ENCODE peak calls at places on chromosomes 12 and 14, in seven cellular contexts. One of them, this sample, is unnamed.

GRCh38 chr12:109940339-109940923 is 40.4 kb downstream of the TCHP start:
- DNase-seq in NB4: no peak
- DNase-seq in upper lobe of left lung: no peak
- DNase-seq in AG09309: no peak
- DNase-seq in RWPE1: no peak
- DNase-seq in AG10803: no peak
- DNase-seq in fibroblast of pulmonary artery: no peak
- DNase-seq in this sample: no peak

GRCh38 chr12:121050725-121051124 is 11.7 kb upstream of the OASL start:
- DNase-seq in AG10803: no peak
- DNase-seq in fibroblast of pulmonary artery: no peak
- DNase-seq in NB4: peak
- DNase-seq in AG09309: no peak
- DNase-seq in RWPE1: no peak
- DNase-seq in upper lobe of left lung: no peak
- DNase-seq in this sample: no peak

GRCh38 chr14:58096731-58097130 is 55.3 kb downstream of the ARMH4 start:
- DNase-seq in AG10803: no peak
- DNase-seq in upper lobe of left lung: no peak
- DNase-seq in AG09309: no peak
- DNase-seq in fibroblast of pulmonary artery: no peak
- DNase-seq in RWPE1: no peak
- DNase-seq in NB4: no peak
- DNase-seq in this sample: no peak

GRCh38 chr12:7289743-7290142 is 14.1 kb upstream of the ACSM4 start:
- DNase-seq in AG10803: no peak
- DNase-seq in upper lobe of left lung: no peak
- DNase-seq in NB4: peak
- DNase-seq in fibroblast of pulmonary artery: no peak
- DNase-seq in RWPE1: no peak
- DNase-seq in AG09309: no peak
- DNase-seq in this sample: no peak

GRCh38 chr14:30874999-30875787 is 834 bp downstream of the COCH start:
- DNase-seq in AG10803: no peak
- DNase-seq in upper lobe of left lung: peak
- DNase-seq in fibroblast of pulmonary artery: no peak
- DNase-seq in RWPE1: no peak
- DNase-seq in NB4: peak
- DNase-seq in AG09309: no peak
- DNase-seq in this sample: no peak

GRCh38 chr12:18428416-18428815 is 167.1 kb downstream of the PIK3C2G start:
- DNase-seq in upper lobe of left lung: no peak
- DNase-seq in fibroblast of pulmonary artery: no peak
- DNase-seq in AG09309: no peak
- DNase-seq in NB4: no peak
- DNase-seq in RWPE1: peak
- DNase-seq in AG10803: peak
- DNase-seq in this sample: no peak

GRCh38 chr14:28412076-28412475 is 354.5 kb upstream of the FOXG1 start:
- DNase-seq in RWPE1: peak
- DNase-seq in NB4: no peak
- DNase-seq in AG09309: no peak
- DNase-seq in upper lobe of left lung: no peak
- DNase-seq in AG10803: no peak
- DNase-seq in fibroblast of pulmonary artery: peak
- DNase-seq in this sample: no peak

GRCh38 chr14:83041224-83041623 is 1507.6 kb upstream of the SEL1L start:
- DNase-seq in RWPE1: no peak
- DNase-seq in NB4: no peak
- DNase-seq in AG09309: no peak
- DNase-seq in fibroblast of pulmonary artery: no peak
- DNase-seq in AG10803: no peak
- DNase-seq in upper lobe of left lung: no peak
- DNase-seq in this sample: no peak

GRCh38 chr12:122096591-122097149 is 18.1 kb downstream of the MLXIP start:
- DNase-seq in RWPE1: peak
- DNase-seq in NB4: no peak
- DNase-seq in AG09309: no peak
- DNase-seq in fibroblast of pulmonary artery: peak
- DNase-seq in AG10803: peak
- DNase-seq in upper lobe of left lung: no peak
- DNase-seq in this sample: no peak

GRCh38 chr12:11105546-11105945 is 13.4 kb upstream of the TAS2R43 start:
- DNase-seq in NB4: no peak
- DNase-seq in RWPE1: no peak
- DNase-seq in upper lobe of left lung: no peak
- DNase-seq in fibroblast of pulmonary artery: no peak
- DNase-seq in AG10803: no peak
- DNase-seq in AG09309: no peak
- DNase-seq in this sample: no peak

GRCh38 chr14:23153891-23154796 is 29.3 kb downstream of the SLC7A8 start:
- DNase-seq in NB4: peak
- DNase-seq in RWPE1: peak
- DNase-seq in AG10803: peak
- DNase-seq in upper lobe of left lung: peak
- DNase-seq in AG09309: peak
- DNase-seq in fibroblast of pulmonary artery: peak
- DNase-seq in this sample: no peak

GRCh38 chr12:42570076-42570475 is 19.5 kb downstream of the PRICKLE1 start:
- DNase-seq in AG09309: no peak
- DNase-seq in fibroblast of pulmonary artery: no peak
- DNase-seq in AG10803: no peak
- DNase-seq in RWPE1: no peak
- DNase-seq in upper lobe of left lung: no peak
- DNase-seq in NB4: no peak
- DNase-seq in this sample: no peak

GRCh38 chr12:132827763-132828703 is 636 bp downstream of the GOLGA3 start:
- DNase-seq in upper lobe of left lung: no peak
- DNase-seq in NB4: peak
- DNase-seq in AG10803: peak
- DNase-seq in RWPE1: peak
- DNase-seq in AG09309: peak
- DNase-seq in fibroblast of pulmonary artery: peak
- DNase-seq in this sample: no peak

GRCh38 chr12:55704824-55705780 is 2.6 kb downstream of the ITGA7 start:
- DNase-seq in upper lobe of left lung: no peak
- DNase-seq in AG09309: no peak
- DNase-seq in NB4: no peak
- DNase-seq in fibroblast of pulmonary artery: no peak
- DNase-seq in AG10803: no peak
- DNase-seq in RWPE1: no peak
- DNase-seq in this sample: no peak

GRCh38 chr12:77433799-77434198 is 368.4 kb upstream of the E2F7 start:
- DNase-seq in AG10803: peak
- DNase-seq in fibroblast of pulmonary artery: no peak
- DNase-seq in upper lobe of left lung: no peak
- DNase-seq in AG09309: peak
- DNase-seq in NB4: no peak
- DNase-seq in RWPE1: no peak
- DNase-seq in this sample: no peak

GRCh38 chr12:88310069-88310468 is 168.0 kb downstream of the TMTC3 start:
- DNase-seq in fibroblast of pulmonary artery: peak
- DNase-seq in upper lobe of left lung: no peak
- DNase-seq in AG10803: peak
- DNase-seq in RWPE1: no peak
- DNase-seq in NB4: no peak
- DNase-seq in AG09309: peak
- DNase-seq in this sample: no peak

GRCh38 chr14:61420326-61420725 is 98.9 kb downstream of the PRKCH start:
- DNase-seq in AG09309: no peak
- DNase-seq in NB4: no peak
- DNase-seq in RWPE1: peak
- DNase-seq in AG10803: no peak
- DNase-seq in upper lobe of left lung: no peak
- DNase-seq in fibroblast of pulmonary artery: no peak
- DNase-seq in this sample: no peak

GRCh38 chr14:92747701-92748258 is 647 bp downstream of the LGMN start:
- DNase-seq in AG09309: no peak
- DNase-seq in upper lobe of left lung: no peak
- DNase-seq in fibroblast of pulmonary artery: peak
- DNase-seq in AG10803: peak
- DNase-seq in RWPE1: no peak
- DNase-seq in NB4: no peak
- DNase-seq in this sample: no peak

GRCh38 chr14:49366416-49366815 is 219.8 kb downstream of the RPS29 start:
- DNase-seq in RWPE1: no peak
- DNase-seq in AG10803: no peak
- DNase-seq in upper lobe of left lung: no peak
- DNase-seq in NB4: no peak
- DNase-seq in AG09309: no peak
- DNase-seq in fibroblast of pulmonary artery: no peak
- DNase-seq in this sample: no peak

GRCh38 chr14:24369907-24370687 is 2.1 kb downstream of the NFATC4 start:
- DNase-seq in AG10803: no peak
- DNase-seq in NB4: no peak
- DNase-seq in AG09309: no peak
- DNase-seq in upper lobe of left lung: peak
- DNase-seq in RWPE1: no peak
- DNase-seq in fibroblast of pulmonary artery: no peak
- DNase-seq in this sample: no peak

GRCh38 chr14:55109846-55110245 is 19.2 kb upstream of the LGALS3 start:
- DNase-seq in AG09309: no peak
- DNase-seq in RWPE1: no peak
- DNase-seq in upper lobe of left lung: no peak
- DNase-seq in AG10803: no peak
- DNase-seq in NB4: no peak
- DNase-seq in fibroblast of pulmonary artery: no peak
- DNase-seq in this sample: no peak

GRCh38 chr14:65819567-65819966 is 407.0 kb downstream of the FUT8 start:
- DNase-seq in AG10803: no peak
- DNase-seq in upper lobe of left lung: no peak
- DNase-seq in RWPE1: no peak
- DNase-seq in fibroblast of pulmonary artery: no peak
- DNase-seq in AG09309: no peak
- DNase-seq in NB4: no peak
- DNase-seq in this sample: no peak

GRCh38 chr12:19451196-19451595 is 11.9 kb downstream of the AEBP2 start:
- DNase-seq in AG10803: no peak
- DNase-seq in fibroblast of pulmonary artery: peak
- DNase-seq in RWPE1: no peak
- DNase-seq in AG09309: no peak
- DNase-seq in NB4: no peak
- DNase-seq in upper lobe of left lung: no peak
- DNase-seq in this sample: no peak

DNA sequence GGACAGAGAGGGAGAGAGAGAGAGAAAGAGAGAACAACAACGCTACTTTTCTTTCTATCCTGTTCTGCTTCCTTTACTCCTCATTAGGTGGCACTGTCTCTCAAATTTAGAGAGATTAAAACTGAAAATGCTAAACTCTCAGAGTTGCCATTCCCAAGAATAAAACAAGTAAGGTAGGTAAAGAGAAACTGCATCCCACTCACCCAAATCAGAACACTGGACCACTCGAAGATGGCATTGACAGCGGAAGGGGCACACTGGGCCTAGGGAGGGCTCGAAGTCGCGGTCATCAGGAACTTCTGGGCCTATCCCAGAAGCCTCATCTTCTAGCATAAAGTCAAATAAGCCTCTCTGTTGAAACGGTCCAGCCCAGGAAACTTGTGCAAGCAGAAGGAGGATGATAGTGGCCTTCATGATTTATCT is 4.5 kb downstream of the DCN start:
- DNase-seq in NB4: peak
- DNase-seq in AG09309: peak
- DNase-seq in fibroblast of pulmonary artery: peak
- DNase-seq in RWPE1: peak
- DNase-seq in AG10803: peak
- DNase-seq in upper lobe of left lung: no peak
- DNase-seq in this sample: no peak
- TF ChIP-seq CTCF in NB4: no peak
- TF ChIP-seq CTCF in AG09309: peak
- TF ChIP-seq CTCF in fibroblast of pulmonary artery: peak
- TF ChIP-seq CTCF in RWPE1: peak
- TF ChIP-seq CTCF in AG10803: peak
- TF ChIP-seq CTCF in upper lobe of left lung: no peak
- TF ChIP-seq CTCF in this sample: no peak

GRCh38 chr14:59214702-59215302 is 26.3 kb downstream of the DAAM1 start:
- DNase-seq in AG10803: no peak
- DNase-seq in RWPE1: no peak
- DNase-seq in AG09309: no peak
- DNase-seq in fibroblast of pulmonary artery: no peak
- DNase-seq in NB4: no peak
- DNase-seq in upper lobe of left lung: no peak
- DNase-seq in this sample: no peak
- TF ChIP-seq CTCF in AG10803: no peak
- TF ChIP-seq CTCF in RWPE1: no peak
- TF ChIP-seq CTCF in AG09309: no peak
- TF ChIP-seq CTCF in fibroblast of pulmonary artery: no peak
- TF ChIP-seq CTCF in NB4: no peak
- TF ChIP-seq CTCF in upper lobe of left lung: no peak
- TF ChIP-seq CTCF in this sample: no peak

GRCh38 chr12:24948816-24949722 is at the start of gene BCAT1:
- DNase-seq in upper lobe of left lung: peak
- DNase-seq in fibroblast of pulmonary artery: peak
- DNase-seq in NB4: peak
- DNase-seq in RWPE1: no peak
- DNase-seq in AG10803: peak
- DNase-seq in AG09309: peak
- DNase-seq in this sample: peak
- TF ChIP-seq CTCF in upper lobe of left lung: no peak
- TF ChIP-seq CTCF in fibroblast of pulmonary artery: peak
- TF ChIP-seq CTCF in NB4: no peak
- TF ChIP-seq CTCF in RWPE1: no peak
- TF ChIP-seq CTCF in AG10803: peak
- TF ChIP-seq CTCF in AG09309: peak
- TF ChIP-seq CTCF in this sample: no peak

GRCh38 chr12:54136844-54137580 is 51.8 kb downstream of the SMUG1 start:
- DNase-seq in NB4: no peak
- DNase-seq in AG10803: peak
- DNase-seq in upper lobe of left lung: no peak
- DNase-seq in AG09309: peak
- DNase-seq in fibroblast of pulmonary artery: no peak
- DNase-seq in RWPE1: no peak
- DNase-seq in this sample: no peak
- TF ChIP-seq CTCF in NB4: no peak
- TF ChIP-seq CTCF in AG10803: peak
- TF ChIP-seq CTCF in upper lobe of left lung: no peak
- TF ChIP-seq CTCF in AG09309: peak
- TF ChIP-seq CTCF in fibroblast of pulmonary artery: no peak
- TF ChIP-seq CTCF in RWPE1: no peak
- TF ChIP-seq CTCF in this sample: no peak

GRCh38 chr12:65278576-65279386 is at the start of gene MSRB3:
- DNase-seq in AG09309: peak
- DNase-seq in AG10803: peak
- DNase-seq in upper lobe of left lung: peak
- DNase-seq in fibroblast of pulmonary artery: peak
- DNase-seq in RWPE1: peak
- DNase-seq in NB4: peak
- DNase-seq in this sample: no peak
- TF ChIP-seq CTCF in AG09309: no peak
- TF ChIP-seq CTCF in AG10803: peak
- TF ChIP-seq CTCF in upper lobe of left lung: no peak
- TF ChIP-seq CTCF in fibroblast of pulmonary artery: peak
- TF ChIP-seq CTCF in RWPE1: peak
- TF ChIP-seq CTCF in NB4: peak
- TF ChIP-seq CTCF in this sample: no peak

GRCh38 chr12:80472912-80473500 is 29.0 kb downstream of the PTPRQ start:
- DNase-seq in RWPE1: peak
- DNase-seq in fibroblast of pulmonary artery: peak
- DNase-seq in upper lobe of left lung: no peak
- DNase-seq in AG10803: peak
- DNase-seq in AG09309: peak
- DNase-seq in NB4: peak
- DNase-seq in this sample: no peak
- TF ChIP-seq CTCF in RWPE1: peak
- TF ChIP-seq CTCF in fibroblast of pulmonary artery: peak
- TF ChIP-seq CTCF in upper lobe of left lung: no peak
- TF ChIP-seq CTCF in AG10803: peak
- TF ChIP-seq CTCF in AG09309: peak
- TF ChIP-seq CTCF in NB4: peak
- TF ChIP-seq CTCF in this sample: no peak

This sample was measured in natural killer cell.